ENCODE peak calls at places on chromosomes 2 and 18, in six cellular contexts. D is mesothelial cell of epicardium; Z is LoVo; J is substantia nigra; X is small intestine; R is stimulated activated CD4-positive, alpha-beta T cell treated with anti-CD3 and anti-CD28 coated beads, Interleukin-15, amount 100 ng/mL, for 1 hour. V is an unnamed sample.

GRCh38 chr18:25074925-25075693 is 276.9 kb downstream of the ZNF521 start:
- DNase-seq in X (no peak), R (no peak), J (no peak), D (no peak), Z (no peak), V (no peak)

GRCh38 chr2:181813963-181814565 is 77.5 kb upstream of the ITPRID2 start:
- DNase-seq in J (no peak), X (no peak), D (no peak), R (no peak), Z (no peak), V (peak)

GRCh38 chr2:235996419-235996818 is 171.8 kb downstream of the GBX2 start:
- DNase-seq in R (no peak), J (no peak), X (no peak), D (no peak), Z (no peak), V (no peak)

GRCh38 chr2:70403267-70404053 is 101.6 kb upstream of the FAM136A start:
- DNase-seq in J (no peak), D (no peak), Z (peak), R (no peak), X (peak), V (no peak)

GRCh38 chr18:62396381-62396780 is 71.3 kb downstream of the TNFRSF11A start:
- DNase-seq in J (no peak), Z (no peak), D (no peak), R (no peak), X (no peak), V (no peak)

GRCh38 chr2:4278392-4278791 is 575.0 kb downstream of the DCDC2C start:
- DNase-seq in J (no peak), D (no peak), Z (no peak), R (no peak), X (no peak), V (no peak)

GRCh38 chr2:195520671-195521155 is 136.3 kb upstream of the SLC39A10 start:
- DNase-seq in R (no peak), X (no peak), J (no peak), D (no peak), Z (no peak), V (peak)

GRCh38 chr2:101718993-101719571 is 21.6 kb downstream of the MAP4K4 start:
- DNase-seq in J (no peak), D (no peak), Z (no peak), R (no peak), X (no peak), V (no peak)

GRCh38 chr2:103789716-103790085 is 1027.9 kb downstream of the TMEM182 start:
- DNase-seq in Z (no peak), R (no peak), D (no peak), J (no peak), X (no peak), V (no peak)

GRCh38 chr2:64987001-64987962 is 1.9 kb upstream of the SLC1A4 start:
- DNase-seq in Z (no peak), R (no peak), D (no peak), X (peak), J (no peak), V (no peak)

GRCh38 chr2:38233231-38233983 is 143.7 kb downstream of the ATL2 start:
- DNase-seq in D (no peak), J (no peak), Z (no peak), R (no peak), X (no peak), V (peak)

GRCh38 chr18:46660955-46661749 is 4.1 kb upstream of the LOXHD1 start:
- DNase-seq in X (peak), J (peak), R (no peak), Z (no peak), D (no peak), V (peak)

V was measured in hepatocyte.